ENCODE peak calls at places on chromosomes 5 and 9, in nine cellular contexts. A is CD4-positive, CD25-positive, alpha-beta regulatory T cell; R is Peyer's patch; Z is HL-60; L is heart left ventricle; V is sigmoid colon; T is tibial nerve; U is uterus; Q is A549. K is an unnamed sample.

GRCh38 chr9:137550241-137550621 is at the start of gene PNPLA7:
- DNase-seq in A (peak; percentile 31), R (peak; percentile 83), Z (peak; percentile 50), L (peak; percentile 87), V (peak; percentile 95), T (peak; percentile 89), U (peak; percentile 87), Q (peak; percentile 86), K (peak; percentile 92)

GRCh38 chr9:90770927-90771326 is 30.7 kb upstream of the SYK start:
- DNase-seq in A (no peak), R (peak; percentile 42), Z (no peak), L (no peak), V (no peak), T (no peak), U (no peak), Q (no peak), K (no peak)

GRCh38 chr5:125597338-125597737 is 825.9 kb upstream of the GRAMD2B start:
- DNase-seq in A (no peak), R (no peak), Z (no peak), L (no peak), V (no peak), T (no peak), U (no peak), Q (no peak), K (no peak)

GRCh38 chr5:132190161-132190817 is 37.4 kb downstream of the P4HA2 start:
- DNase-seq in A (peak; percentile 36), R (no peak), Z (peak; percentile 27), L (no peak), V (no peak), T (no peak), U (peak; percentile 47), Q (peak; percentile 85), K (no peak)

GRCh38 chr5:41707853-41708603 is 162.2 kb downstream of the OXCT1 start:
- DNase-seq in A (no peak), R (no peak), Z (no peak), L (no peak), V (no peak), T (no peak), U (no peak), Q (peak; percentile 2), K (no peak)

GRCh38 chr9:100595391-100596199 is 17.7 kb downstream of the CAVIN4 start:
- DNase-seq in A (peak; percentile 37), R (no peak), Z (no peak), L (no peak), V (no peak), T (no peak), U (no peak), Q (peak; percentile 42), K (no peak)

GRCh38 chr9:18490591-18491370 is 16.8 kb downstream of the ADAMTSL1 start:
- DNase-seq in A (no peak), R (no peak), Z (no peak), L (no peak), V (no peak), T (no peak), U (peak; percentile 77), Q (no peak), K (peak; percentile 78)

GRCh38 chr9:92735907-92736600 is 28.6 kb downstream of the BICD2 start:
- DNase-seq in A (no peak), R (no peak), Z (no peak), L (no peak), V (no peak), T (no peak), U (no peak), Q (no peak), K (no peak)

GRCh38 chr5:77328926-77329647 is 118.6 kb downstream of the PDE8B start:
- DNase-seq in A (no peak), R (no peak), Z (no peak), L (no peak), V (no peak), T (no peak), U (no peak), Q (no peak), K (no peak)

GRCh38 chr9:99030610-99031009 is 74.3 kb upstream of the TGFBR1 start:
- DNase-seq in A (no peak), R (peak; percentile 3), Z (no peak), L (no peak), V (no peak), T (no peak), U (no peak), Q (no peak), K (no peak)

GRCh38 chr5:920321-920720 is 27.6 kb downstream of the TRIP13 start:
- DNase-seq in A (no peak), R (no peak), Z (no peak), L (no peak), V (no peak), T (no peak), U (no peak), Q (no peak), K (no peak)

GRCh38 chr5:133232011-133232410 is 180.2 kb downstream of the HSPA4 start:
- DNase-seq in A (no peak), R (no peak), Z (no peak), L (no peak), V (peak; percentile 26), T (no peak), U (no peak), Q (no peak), K (no peak)

GRCh38 chr5:133967715-133968056 is 739 bp downstream of the C5orf15 start:
- DNase-seq in A (no peak), R (no peak), Z (no peak), L (peak; percentile 30), V (no peak), T (no peak), U (no peak), Q (no peak), K (no peak)

GRCh38 chr5:141515141-141515540 is 26.3 kb downstream of the PCDHGC5 start:
- DNase-seq in A (no peak), R (no peak), Z (no peak), L (no peak), V (no peak), T (no peak), U (no peak), Q (no peak), K (no peak)

DNA sequence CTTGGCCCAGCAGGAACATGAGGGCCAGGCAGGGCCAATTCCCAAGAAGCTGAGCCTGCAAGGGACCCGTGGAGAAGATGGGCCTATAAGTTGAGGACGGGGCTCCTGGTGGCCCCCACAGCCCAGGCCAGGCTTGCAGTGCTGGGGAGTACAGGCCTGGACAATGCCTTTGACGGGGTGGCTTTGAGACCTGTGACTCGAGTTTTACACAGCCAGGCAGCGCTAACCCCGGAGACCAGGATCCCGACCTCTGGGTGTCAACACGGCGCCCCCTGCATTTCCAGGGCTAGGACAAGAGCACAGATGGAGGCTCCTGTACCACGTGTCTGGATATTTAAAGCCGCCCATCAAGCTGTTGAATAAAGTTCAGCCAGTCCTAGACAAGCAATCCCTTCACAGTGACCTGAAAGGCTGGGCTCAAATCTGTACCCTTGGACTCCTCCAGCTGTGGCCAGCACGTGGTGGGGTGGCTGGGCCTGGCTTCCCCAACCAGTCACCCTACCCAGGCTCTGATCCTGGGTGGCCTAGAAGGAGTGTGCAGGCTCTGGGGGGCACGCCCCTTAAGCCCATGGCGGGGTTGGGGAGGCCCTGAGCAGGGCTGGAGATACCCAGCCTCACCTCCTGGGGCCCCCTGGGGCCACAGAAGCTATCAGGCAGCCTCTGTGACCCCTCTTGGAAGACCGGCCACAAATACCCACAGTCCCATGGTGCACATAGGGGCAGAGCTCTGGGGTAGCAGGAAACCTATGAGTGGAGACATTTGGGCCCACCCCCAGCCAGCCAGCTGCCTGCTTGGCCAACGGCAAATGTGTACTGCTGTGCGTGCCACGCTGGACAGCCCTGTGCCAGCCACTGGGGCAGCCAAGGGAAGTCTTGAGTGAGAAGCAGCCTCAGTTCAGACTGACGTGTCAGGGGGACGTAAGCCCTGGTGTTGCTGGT is 88.7 kb downstream of the NTNG2 start:
- DNase-seq in A (no peak), R (no peak), Z (no peak), L (no peak), V (no peak), T (no peak), U (no peak), Q (no peak), K (no peak)
- H3K27ac ChIP-seq in A (no peak overlapping the region), R (no peak overlapping the region), Z (no peak overlapping the region), L (no peak overlapping the region), V (no peak overlapping the region), T (no peak overlapping the region), U (no peak overlapping the region), Q (no peak overlapping the region), K (no peak overlapping the region)

DNA sequence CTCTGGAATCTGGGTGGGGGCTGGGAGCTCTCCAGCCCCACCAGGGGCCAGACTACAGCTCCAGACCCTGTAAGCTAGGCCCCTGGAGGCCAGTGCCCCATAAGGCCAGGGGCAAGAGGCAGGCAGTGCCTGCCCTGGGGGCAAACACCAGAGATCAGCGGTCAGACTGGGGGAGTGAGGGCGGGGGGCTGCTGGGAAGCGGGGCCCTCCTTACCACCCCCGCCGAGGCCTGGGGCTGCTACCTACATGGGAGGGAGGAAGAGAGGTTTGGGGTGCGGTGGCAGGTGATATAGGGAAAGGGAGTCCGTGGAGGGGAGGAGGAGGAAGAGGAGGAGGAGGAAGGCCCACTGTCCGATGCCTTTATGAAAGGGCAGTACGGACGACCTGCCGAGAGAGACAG is 12.7 kb downstream of the PRR7 start:
- DNase-seq in A (no peak), R (no peak), Z (no peak), L (no peak), V (no peak), T (no peak), U (no peak), Q (no peak), K (no peak)
- H3K27ac ChIP-seq in A (no peak overlapping the region), R (no peak overlapping the region), Z (no peak overlapping the region), L (no peak overlapping the region), V (no peak overlapping the region), T (no peak overlapping the region), U (no peak overlapping the region), Q (no peak overlapping the region), K (no peak overlapping the region)

GRCh38 chr5:58459860-58460726 is at the start of gene PLK2:
- DNase-seq in A (peak; percentile 88), R (peak; percentile 95), Z (peak; percentile 49), L (peak; percentile 95), V (peak; percentile 97), T (peak; percentile 97), U (peak; percentile 95), Q (peak; percentile 74), K (peak; percentile 97)
- H3K27ac ChIP-seq in A (peak within 1 kb of the TSS; percentile 71), R (peak within 1 kb of the TSS; percentile 98), Z (peak within 1 kb of the TSS; percentile 49), L (peak within 1 kb of the TSS; percentile 93), V (peak within 1 kb of the TSS; percentile 94), T (peak within 1 kb of the TSS; percentile 98), U (peak within 1 kb of the TSS; percentile 95), Q (peak within 1 kb of the TSS; percentile 100), K (peak within 1 kb of the TSS; percentile 93)

GRCh38 chr9:123483191-123483803 is 127.3 kb downstream of the CRB2 start:
- DNase-seq in A (no peak), R (no peak), Z (no peak), L (no peak), V (peak; percentile 37), T (no peak), U (no peak), Q (no peak), K (no peak)

GRCh38 chr9:123481209-123481865 is 125.3 kb downstream of the CRB2 start:
- DNase-seq in A (no peak), R (no peak), Z (no peak), L (no peak), V (peak; percentile 18), T (no peak), U (no peak), Q (no peak), K (no peak)

GRCh38 chr9:123482295-123482970 is 126.4 kb downstream of the CRB2 start:
- DNase-seq in A (no peak), R (no peak), Z (no peak), L (no peak), V (peak; percentile 34), T (no peak), U (no peak), Q (no peak), K (no peak)

GRCh38 chr9:123486431-123486830 is 130.4 kb downstream of the CRB2 start:
- DNase-seq in A (no peak), R (no peak), Z (no peak), L (no peak), V (peak; percentile 40), T (no peak), U (no peak), Q (no peak), K (no peak)

GRCh38 chr9:123484130-123484529 is 128.1 kb downstream of the CRB2 start:
- DNase-seq in A (no peak), R (no peak), Z (no peak), L (no peak), V (peak; percentile 34), T (no peak), U (no peak), Q (no peak), K (no peak)
- H3K27ac ChIP-seq in A (no peak overlapping the region), R (peak overlapping the region; percentile 82), Z (no peak overlapping the region), L (no peak overlapping the region), V (no peak overlapping the region), T (no peak overlapping the region), U (no peak overlapping the region), Q (no peak overlapping the region), K (no peak overlapping the region)